ENCODE peak calls at places on chromosomes 16 and 17, in five cellular contexts. J is H1, H is GM12892, M is K562, Q is GM12878. X is an unnamed sample.

GRCh38 chr16:66207864-66208226 is 158.6 kb upstream of the CDH5 start:
- DNase-seq in Q (no peak), J (peak; percentile 1), H (no peak), M (no peak), X (no peak)

GRCh38 chr17:45740553-45741330 is 43.4 kb upstream of the CRHR1 start:
- DNase-seq in J (peak; percentile 81), Q (no peak), H (no peak), M (peak; percentile 93), X (peak; percentile 33)

GRCh38 chr17:64411999-64412771 is 21.5 kb upstream of the PECAM1 start:
- DNase-seq in H (no peak), J (peak; percentile 67), M (no peak), Q (no peak), X (no peak)

GRCh38 chr17:56593741-56594527 is 435 bp downstream of the NOG start:
- DNase-seq in J (peak; percentile 82), Q (no peak), M (no peak), H (peak; percentile 36), X (peak; percentile 41)

GRCh38 chr16:35691057-35691456 is 2231.6 kb downstream of the TP53TG3F start:
- DNase-seq in M (no peak), Q (no peak), H (no peak), J (no peak), X (no peak)

GRCh38 chr17:45750779-45751440 is 33.2 kb upstream of the CRHR1 start:
- DNase-seq in Q (no peak), H (no peak), M (no peak), J (no peak), X (no peak)

GRCh38 chr17:42380935-42381334 is 7.3 kb downstream of the STAT3 start:
- DNase-seq in J (no peak), H (no peak), Q (no peak), M (no peak), X (no peak)

GRCh38 chr16:56600398-56600999 is 7.9 kb upstream of the MT2A start:
- DNase-seq in Q (no peak), M (peak; percentile 56), H (no peak), J (no peak), X (no peak)

GRCh38 chr17:37818689-37819088 is 73.8 kb upstream of the HNF1B start:
- DNase-seq in H (no peak), M (no peak), Q (no peak), J (no peak), X (no peak)

GRCh38 chr17:42181851-42182207 is 887 bp upstream of the KCNH4 start:
- DNase-seq in H (no peak), Q (no peak), M (no peak), J (no peak), X (no peak)

GRCh38 chr17:57622886-57623433 is 122.1 kb downstream of the CCDC182 start:
- DNase-seq in M (no peak), H (peak; percentile 37), J (no peak), Q (peak; percentile 34), X (no peak)

GRCh38 chr16:27319257-27319965 is 5.6 kb downstream of the IL4R start:
- DNase-seq in M (no peak), J (no peak), Q (no peak), H (no peak), X (no peak)

GRCh38 chr16:82524939-82525338 is 101.8 kb upstream of the CDH13 start:
- DNase-seq in H (no peak), M (no peak), J (no peak), Q (no peak), X (no peak)

GRCh38 chr17:27544350-27545131 is 86.4 kb upstream of the LGALS9 start:
- DNase-seq in H (peak; percentile 76), Q (peak; percentile 96), J (no peak), M (peak; percentile 63), X (peak; percentile 66)

GRCh38 chr16:31513126-31513525 is 4.9 kb upstream of the RUSF1 start:
- DNase-seq in M (no peak), J (no peak), Q (no peak), H (no peak), X (no peak)

GRCh38 chr17:19346351-19347255 is 15.9 kb downstream of the B9D1 start:
- DNase-seq in J (no peak), Q (no peak), M (peak; percentile 65), H (no peak), X (no peak)

GRCh38 chr16:84268661-84269060 is 26.0 kb upstream of the WFDC1 start:
- DNase-seq in H (no peak), Q (no peak), J (no peak), M (no peak), X (no peak)

GRCh38 chr16:23862556-23862955 is 26.8 kb downstream of the PRKCB start:
- DNase-seq in J (no peak), Q (no peak), M (no peak), H (no peak), X (no peak)
- TF ChIP-seq POLR2AphosphoS5 in J (no peak), Q (no peak), M (no peak), H (no peak), X (no peak)

DNA sequence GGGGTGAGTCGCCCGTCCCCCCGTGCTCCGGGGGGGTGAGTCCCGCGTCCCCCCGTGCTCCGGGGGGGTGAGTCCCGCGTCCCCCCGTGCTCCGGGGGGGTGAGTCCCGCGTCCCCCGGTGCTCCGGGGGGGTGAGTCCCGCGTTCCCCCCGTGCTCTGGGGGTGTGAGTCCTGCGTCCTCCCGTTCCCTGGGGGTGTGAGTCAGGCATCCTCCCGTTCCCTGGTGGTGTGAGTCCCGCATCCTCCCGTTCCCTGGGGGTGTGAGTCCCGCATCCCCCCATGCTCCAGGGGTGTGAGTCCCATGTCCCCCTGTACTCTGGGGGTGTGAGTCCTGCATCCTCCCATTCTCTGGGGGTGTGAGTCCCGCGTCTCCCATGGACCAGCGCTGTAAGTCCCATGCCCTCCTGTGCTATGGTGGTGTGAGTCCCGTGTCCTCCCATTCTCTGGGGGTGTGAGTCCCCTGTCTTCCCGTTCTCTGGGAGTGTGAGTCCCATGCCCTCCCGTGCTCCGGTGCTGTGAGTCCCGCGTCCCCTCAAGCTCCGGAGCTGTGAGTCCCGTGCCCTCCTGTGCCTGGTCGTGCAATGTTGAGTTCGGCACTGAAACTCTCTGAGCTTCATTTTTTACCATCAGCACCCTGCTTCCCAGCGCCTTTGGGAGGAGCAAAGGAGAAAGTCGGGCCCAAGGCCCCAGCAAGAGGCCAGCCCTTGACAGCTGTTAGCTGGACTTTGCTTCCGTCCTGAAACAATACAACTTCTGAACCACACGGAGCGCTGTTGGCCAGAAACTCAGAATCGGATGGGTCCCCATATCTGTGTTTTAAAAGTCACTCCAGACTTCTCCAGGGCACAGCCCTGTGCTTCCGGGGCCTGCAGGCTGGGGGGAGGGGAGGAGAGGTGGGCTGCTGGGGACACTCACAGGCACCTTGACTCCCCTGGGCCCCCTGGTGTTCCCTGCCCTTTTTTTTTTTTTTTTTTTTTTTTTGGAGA is 11.5 kb upstream of the ZC3H18 start:
- DNase-seq in M (peak; percentile 83), H (no peak), Q (no peak), J (no peak), X (no peak)
- TF ChIP-seq TAF1 in M (no peak), H (no peak), Q (no peak), J (no peak), X (no peak)

GRCh38 chr16:18931756-18932155 is 5.5 kb upstream of the SMG1 start:
- DNase-seq in J (no peak), H (no peak), Q (peak; percentile 47), M (no peak), X (no peak)
- TF ChIP-seq POLR2A in J (no peak), H (no peak), Q (no peak), M (no peak), X (no peak)

GRCh38 chr17:79939755-79940154 is 95.9 kb downstream of the TBC1D16 start:
- DNase-seq in J (no peak), H (no peak), Q (no peak), M (no peak), X (no peak)
- TF ChIP-seq POLR2AphosphoS5 in J (no peak), H (no peak), Q (no peak), M (no peak), X (no peak)

DNA sequence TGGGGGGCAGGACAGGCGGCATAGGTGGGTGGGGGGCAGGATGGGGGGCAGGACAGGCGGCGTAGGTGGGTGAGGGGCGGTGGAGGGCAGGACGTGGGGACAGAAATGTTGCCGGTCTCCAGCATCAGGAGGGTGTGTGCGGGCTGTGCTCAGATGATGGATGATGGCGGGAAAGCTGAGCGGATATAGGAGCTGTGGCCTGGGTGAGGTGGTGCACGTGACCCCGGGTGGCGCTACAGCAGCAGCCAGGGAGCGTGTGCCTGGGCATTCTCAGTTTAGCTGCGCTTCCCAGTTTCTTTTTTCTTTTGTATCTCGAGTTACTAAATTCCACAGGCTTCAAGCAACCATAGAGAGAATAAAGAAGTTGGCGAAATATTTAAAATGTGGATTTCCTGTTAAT is 19.0 kb downstream of the TELO2 start:
- DNase-seq in M (no peak), J (no peak), Q (no peak), H (no peak), X (no peak)
- TF ChIP-seq TAF1 in M (no peak), J (no peak), Q (no peak), H (no peak), X (no peak)

GRCh38 chr16:64627288-64627687 is 494.6 kb downstream of the CDH11 start:
- DNase-seq in J (peak; percentile 49), M (no peak), Q (no peak), H (no peak), X (no peak)
- TF ChIP-seq POLR2A in J (no peak), M (no peak), Q (no peak), H (no peak), X (no peak)

DNA sequence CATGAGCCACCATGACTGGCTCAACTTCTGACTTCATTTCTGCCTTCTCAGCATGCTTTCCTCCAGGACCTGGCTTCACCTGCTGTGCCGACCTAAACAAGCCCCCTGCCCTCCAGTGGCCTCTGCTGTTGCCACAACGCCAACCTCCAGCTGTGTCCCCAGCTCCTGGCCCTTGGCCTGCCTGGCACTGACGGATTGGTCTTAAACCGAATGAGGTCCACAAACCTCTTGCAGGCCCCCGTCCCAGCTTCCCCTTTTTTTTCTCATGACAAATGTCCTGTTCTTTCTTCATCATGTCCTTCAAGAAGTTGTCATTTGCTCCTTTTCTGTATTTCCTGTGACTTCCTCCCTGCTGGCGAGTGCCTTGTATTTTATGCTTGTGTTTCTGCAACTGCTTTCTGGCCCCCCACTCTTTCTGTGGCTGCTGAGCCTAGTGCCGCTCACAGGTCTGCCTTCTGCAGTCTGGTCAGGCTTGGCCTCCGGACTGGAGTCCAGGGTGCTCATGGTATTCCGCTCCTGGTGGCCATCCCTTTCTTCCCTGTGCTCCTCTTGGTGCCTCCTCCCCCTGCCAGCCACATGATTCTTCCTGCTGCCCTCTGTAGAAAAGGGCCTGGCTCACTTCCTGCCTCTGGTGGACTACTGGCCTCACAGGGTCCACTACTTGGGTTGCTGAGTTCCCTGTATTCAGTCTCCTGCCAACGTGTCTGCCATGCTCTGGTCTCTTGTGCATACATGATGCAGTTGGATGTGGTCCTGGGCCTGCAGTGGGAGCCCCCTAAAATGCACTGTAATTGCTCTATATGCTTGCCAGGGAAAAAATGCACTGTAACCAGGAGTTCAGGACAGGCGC is 2.9 kb downstream of the ATP6V0C start:
- DNase-seq in J (no peak), Q (no peak), M (no peak), H (no peak), X (no peak)
- TF ChIP-seq POLR2AphosphoS5 in J (no peak), Q (no peak), M (no peak), H (no peak), X (no peak)

GRCh38 chr17:77345260-77345910 is 204.6 kb downstream of the SEC14L1 start:
- DNase-seq in Q (no peak), H (no peak), J (no peak), M (no peak), X (no peak)
- TF ChIP-seq TAF1 in Q (no peak), H (no peak), J (no peak), M (no peak), X (no peak)

X was measured in GM12891.